ENCODE peak calls at places on chromosomes 11 and 22, in seven cellular contexts. One of them, this sample, is unnamed.

GRCh38 chr11:118917488-118918127 is 8.1 kb downstream of the BCL9L start:
- DNase-seq in K562: no peak
- DNase-seq in adrenal gland: peak
- DNase-seq in uterus: peak
- DNase-seq in GM12891: no peak
- DNase-seq in lower leg skin: peak
- DNase-seq in gastrocnemius medialis: peak
- DNase-seq in this sample: no peak

GRCh38 chr11:102430158-102430836 is 22.3 kb downstream of the TMEM123 start:
- DNase-seq in lower leg skin: no peak
- DNase-seq in uterus: no peak
- DNase-seq in GM12891: peak
- DNase-seq in K562: no peak
- DNase-seq in gastrocnemius medialis: no peak
- DNase-seq in adrenal gland: no peak
- DNase-seq in this sample: no peak

GRCh38 chr11:107858217-107859070 is at the start of gene SLC35F2:
- DNase-seq in GM12891: peak
- DNase-seq in K562: peak
- DNase-seq in lower leg skin: peak
- DNase-seq in adrenal gland: peak
- DNase-seq in uterus: no peak
- DNase-seq in gastrocnemius medialis: peak
- DNase-seq in this sample: no peak

GRCh38 chr22:35560366-35560765 is 19.7 kb downstream of the RASD2 start:
- DNase-seq in adrenal gland: no peak
- DNase-seq in GM12891: no peak
- DNase-seq in K562: no peak
- DNase-seq in uterus: no peak
- DNase-seq in lower leg skin: no peak
- DNase-seq in gastrocnemius medialis: no peak
- DNase-seq in this sample: no peak

GRCh38 chr22:20130739-20131592 is 638 bp upstream of the ZDHHC8 start:
- DNase-seq in K562: peak
- DNase-seq in GM12891: peak
- DNase-seq in adrenal gland: peak
- DNase-seq in uterus: peak
- DNase-seq in gastrocnemius medialis: peak
- DNase-seq in lower leg skin: peak
- DNase-seq in this sample: peak

GRCh38 chr11:131146817-131147490 is 223.5 kb upstream of the NTM start:
- DNase-seq in GM12891: no peak
- DNase-seq in K562: no peak
- DNase-seq in uterus: no peak
- DNase-seq in adrenal gland: no peak
- DNase-seq in lower leg skin: no peak
- DNase-seq in gastrocnemius medialis: no peak
- DNase-seq in this sample: no peak

GRCh38 chr11:396511-396947 is 2.5 kb downstream of the PKP3 start:
- DNase-seq in uterus: no peak
- DNase-seq in GM12891: no peak
- DNase-seq in K562: no peak
- DNase-seq in gastrocnemius medialis: no peak
- DNase-seq in lower leg skin: no peak
- DNase-seq in adrenal gland: no peak
- DNase-seq in this sample: peak

GRCh38 chr11:11207428-11207827 is 145.6 kb downstream of the CSNK2A3 start:
- DNase-seq in uterus: no peak
- DNase-seq in K562: no peak
- DNase-seq in GM12891: no peak
- DNase-seq in adrenal gland: no peak
- DNase-seq in lower leg skin: no peak
- DNase-seq in gastrocnemius medialis: no peak
- DNase-seq in this sample: no peak

GRCh38 chr11:13772223-13773046 is 104.0 kb downstream of the FAR1 start:
- DNase-seq in uterus: no peak
- DNase-seq in gastrocnemius medialis: no peak
- DNase-seq in lower leg skin: no peak
- DNase-seq in adrenal gland: no peak
- DNase-seq in K562: peak
- DNase-seq in GM12891: no peak
- DNase-seq in this sample: peak

GRCh38 chr11:85821636-85822035 is 10.7 kb upstream of the SYTL2 start:
- DNase-seq in uterus: no peak
- DNase-seq in adrenal gland: no peak
- DNase-seq in gastrocnemius medialis: no peak
- DNase-seq in GM12891: no peak
- DNase-seq in lower leg skin: no peak
- DNase-seq in K562: no peak
- DNase-seq in this sample: no peak

GRCh38 chr11:77522215-77522614 is 48.3 kb upstream of the PAK1 start:
- DNase-seq in uterus: no peak
- DNase-seq in gastrocnemius medialis: no peak
- DNase-seq in adrenal gland: no peak
- DNase-seq in K562: no peak
- DNase-seq in GM12891: no peak
- DNase-seq in lower leg skin: no peak
- DNase-seq in this sample: no peak

DNA sequence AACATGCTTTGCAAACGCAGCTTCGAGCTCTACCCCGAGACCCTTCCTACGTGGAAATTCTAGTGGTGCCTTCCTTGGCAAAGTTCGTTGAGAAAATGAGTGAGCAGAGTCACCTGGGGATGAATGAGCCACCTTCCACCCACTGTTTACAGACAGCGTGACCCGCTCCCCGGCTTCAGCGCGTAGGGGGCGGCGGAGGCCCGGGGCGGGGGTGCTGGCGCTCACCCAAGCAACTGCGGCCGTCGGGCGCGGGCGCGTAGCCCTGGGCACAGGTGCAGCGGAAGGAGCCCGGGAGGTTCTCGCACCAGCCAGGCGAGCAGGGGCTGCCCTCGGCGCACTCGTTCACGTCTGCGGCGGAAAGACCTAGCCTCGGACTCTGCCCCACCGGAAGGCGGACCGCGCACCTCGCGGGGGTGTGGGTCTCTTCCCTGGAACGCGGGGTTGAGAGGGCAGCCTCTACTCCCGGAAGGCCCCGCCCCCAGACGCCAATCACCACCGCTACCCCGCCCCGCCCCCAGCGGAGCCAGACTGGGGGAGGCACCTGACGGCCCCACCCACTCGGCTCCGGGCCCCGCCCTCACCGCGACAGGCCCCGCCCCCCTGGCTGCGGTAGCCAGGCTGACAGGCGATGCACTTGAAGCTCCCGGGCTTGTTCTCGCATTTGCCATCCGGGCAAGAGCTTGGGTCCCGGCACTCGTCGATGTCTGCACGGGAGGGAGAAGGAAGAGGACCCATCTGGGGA is 11.8 kb downstream of the LTBP3 start:
- DNase-seq in uterus: peak
- DNase-seq in lower leg skin: peak
- DNase-seq in GM12891: peak
- DNase-seq in K562: peak
- DNase-seq in adrenal gland: no peak
- DNase-seq in gastrocnemius medialis: no peak
- DNase-seq in this sample: no peak
- TF ChIP-seq POLR2A in uterus: no peak
- TF ChIP-seq POLR2A in lower leg skin: no peak
- TF ChIP-seq POLR2A in GM12891: no peak
- TF ChIP-seq POLR2A in K562: peak
- TF ChIP-seq POLR2A in adrenal gland: no peak
- TF ChIP-seq POLR2A in gastrocnemius medialis: no peak
- TF ChIP-seq POLR2A in this sample: no peak

DNA sequence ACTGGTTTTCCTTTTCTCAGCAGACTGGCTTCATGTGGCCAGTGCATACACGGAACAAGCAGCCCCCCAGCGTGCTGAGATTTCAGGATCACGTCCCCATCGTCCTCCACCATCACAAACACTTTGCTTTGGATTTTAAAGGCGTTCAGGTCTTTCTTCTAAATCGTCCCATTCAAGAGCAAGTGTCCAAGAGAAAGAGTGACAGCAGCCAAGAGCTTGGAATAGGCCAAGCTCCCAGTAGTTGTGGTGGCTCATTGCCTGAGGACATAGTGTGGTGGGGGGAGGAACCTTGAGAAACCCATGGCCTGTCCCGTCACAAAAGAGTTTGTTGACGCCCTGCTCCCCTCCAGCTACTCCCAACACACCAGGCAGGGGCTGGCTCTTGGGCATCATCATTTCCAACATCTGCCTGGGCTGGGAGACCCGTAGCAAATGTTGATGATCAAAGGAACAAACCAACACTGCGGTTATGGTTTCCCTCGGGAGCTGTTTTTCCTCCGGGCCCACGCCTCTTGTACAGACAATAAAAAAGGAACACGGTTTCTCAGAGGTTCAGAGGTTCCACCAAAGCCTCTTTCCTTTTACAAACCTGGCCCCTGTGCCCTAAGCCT is 20.8 kb downstream of the FADS3 start:
- DNase-seq in uterus: no peak
- DNase-seq in K562: peak
- DNase-seq in lower leg skin: no peak
- DNase-seq in gastrocnemius medialis: no peak
- DNase-seq in adrenal gland: no peak
- DNase-seq in GM12891: no peak
- DNase-seq in this sample: no peak
- TF ChIP-seq POLR2A in uterus: no peak
- TF ChIP-seq POLR2A in K562: no peak
- TF ChIP-seq POLR2A in lower leg skin: no peak
- TF ChIP-seq POLR2A in gastrocnemius medialis: no peak
- TF ChIP-seq POLR2A in adrenal gland: no peak
- TF ChIP-seq POLR2A in GM12891: no peak
- TF ChIP-seq POLR2A in this sample: no peak

GRCh38 chr11:121416909-121417567 is 35.1 kb upstream of the SORL1 start:
- DNase-seq in uterus: peak
- DNase-seq in lower leg skin: peak
- DNase-seq in K562: no peak
- DNase-seq in GM12891: no peak
- DNase-seq in gastrocnemius medialis: peak
- DNase-seq in adrenal gland: peak
- DNase-seq in this sample: no peak
- TF ChIP-seq POLR2A in uterus: no peak
- TF ChIP-seq POLR2A in lower leg skin: no peak
- TF ChIP-seq POLR2A in K562: no peak
- TF ChIP-seq POLR2A in GM12891: no peak
- TF ChIP-seq POLR2A in gastrocnemius medialis: no peak
- TF ChIP-seq POLR2A in adrenal gland: no peak
- TF ChIP-seq POLR2A in this sample: no peak

DNA sequence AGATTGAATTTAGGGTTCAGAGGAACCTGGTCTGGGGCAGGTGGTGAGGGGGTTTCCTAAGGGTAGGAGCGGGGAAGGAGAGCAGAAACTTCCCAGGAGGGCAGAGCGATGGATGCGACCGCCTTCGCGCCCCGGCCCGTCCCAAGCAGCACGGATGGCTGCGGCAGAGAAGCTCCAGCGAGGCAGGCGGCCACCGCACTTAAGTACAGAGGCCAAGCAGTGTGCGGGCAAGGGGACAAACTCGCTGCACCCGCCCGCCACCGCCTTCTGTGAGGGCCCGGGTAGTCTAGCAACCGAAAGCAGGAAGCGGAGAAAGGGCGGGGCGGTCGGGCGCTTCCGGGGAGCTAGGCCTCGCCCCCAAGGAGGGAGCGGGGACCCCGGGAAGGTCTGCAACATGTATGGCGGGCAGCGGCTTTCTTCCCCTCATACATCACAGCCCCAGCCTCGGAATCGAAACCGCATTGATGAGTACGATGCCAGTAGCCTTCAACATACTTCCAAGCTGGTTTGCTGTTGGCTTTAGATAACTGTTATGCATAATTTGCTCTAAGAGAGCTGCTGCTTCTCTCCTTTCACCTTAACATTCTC is at the start of gene AGBL2:
- DNase-seq in gastrocnemius medialis: peak
- DNase-seq in adrenal gland: peak
- DNase-seq in uterus: peak
- DNase-seq in GM12891: peak
- DNase-seq in K562: peak
- DNase-seq in lower leg skin: peak
- DNase-seq in this sample: peak
- TF ChIP-seq POLR2A in gastrocnemius medialis: no peak
- TF ChIP-seq POLR2A in adrenal gland: peak
- TF ChIP-seq POLR2A in uterus: peak
- TF ChIP-seq POLR2A in GM12891: peak
- TF ChIP-seq POLR2A in K562: peak
- TF ChIP-seq POLR2A in lower leg skin: no peak
- TF ChIP-seq POLR2A in this sample: peak

GRCh38 chr11:3378426-3379423 is at the start of gene ZNF195:
- DNase-seq in K562: peak
- DNase-seq in GM12891: peak
- DNase-seq in uterus: peak
- DNase-seq in adrenal gland: peak
- DNase-seq in gastrocnemius medialis: peak
- DNase-seq in lower leg skin: peak
- DNase-seq in this sample: peak
- TF ChIP-seq POLR2A in K562: peak
- TF ChIP-seq POLR2A in GM12891: peak
- TF ChIP-seq POLR2A in uterus: peak
- TF ChIP-seq POLR2A in adrenal gland: peak
- TF ChIP-seq POLR2A in gastrocnemius medialis: peak
- TF ChIP-seq POLR2A in lower leg skin: no peak
- TF ChIP-seq POLR2A in this sample: peak

GRCh38 chr11:19240420-19241259 is at the start of gene E2F8:
- DNase-seq in K562: peak
- DNase-seq in adrenal gland: peak
- DNase-seq in uterus: peak
- DNase-seq in GM12891: peak
- DNase-seq in gastrocnemius medialis: peak
- DNase-seq in lower leg skin: peak
- DNase-seq in this sample: peak
- TF ChIP-seq POLR2A in K562: peak
- TF ChIP-seq POLR2A in adrenal gland: no peak
- TF ChIP-seq POLR2A in uterus: no peak
- TF ChIP-seq POLR2A in GM12891: peak
- TF ChIP-seq POLR2A in gastrocnemius medialis: no peak
- TF ChIP-seq POLR2A in lower leg skin: no peak
- TF ChIP-seq POLR2A in this sample: peak

GRCh38 chr11:109854696-109855095 is 238.5 kb upstream of the ZC3H12C start:
- DNase-seq in K562: no peak
- DNase-seq in lower leg skin: no peak
- DNase-seq in gastrocnemius medialis: no peak
- DNase-seq in uterus: no peak
- DNase-seq in adrenal gland: no peak
- DNase-seq in GM12891: no peak
- DNase-seq in this sample: no peak
- TF ChIP-seq POLR2A in K562: no peak
- TF ChIP-seq POLR2A in lower leg skin: no peak
- TF ChIP-seq POLR2A in gastrocnemius medialis: no peak
- TF ChIP-seq POLR2A in uterus: no peak
- TF ChIP-seq POLR2A in adrenal gland: no peak
- TF ChIP-seq POLR2A in GM12891: no peak
- TF ChIP-seq POLR2A in this sample: no peak

GRCh38 chr11:5690216-5690615 is 626 bp downstream of the TRIM22 start:
- DNase-seq in adrenal gland: no peak
- DNase-seq in gastrocnemius medialis: no peak
- DNase-seq in K562: no peak
- DNase-seq in lower leg skin: no peak
- DNase-seq in uterus: no peak
- DNase-seq in GM12891: no peak
- DNase-seq in this sample: no peak
- TF ChIP-seq POLR2A in adrenal gland: no peak
- TF ChIP-seq POLR2A in gastrocnemius medialis: no peak
- TF ChIP-seq POLR2A in K562: no peak
- TF ChIP-seq POLR2A in lower leg skin: no peak
- TF ChIP-seq POLR2A in uterus: no peak
- TF ChIP-seq POLR2A in GM12891: no peak
- TF ChIP-seq POLR2A in this sample: no peak

This sample was measured in H54.